ENCODE peak calls at places on chromosome 11, in four cellular contexts. One of them, this sample, is unnamed.

GRCh38 chr11:115330693-115331482 is 173.3 kb downstream of the CADM1 start:
- DNase-seq in ELF-1: no peak
- DNase-seq in NCI-H1105: no peak
- DNase-seq in RWPE1: no peak
- DNase-seq in this sample: no peak

GRCh38 chr11:121452609-121453150 is at the start of gene SORL1-AS1:
- DNase-seq in NCI-H1105: peak
- DNase-seq in RWPE1: peak
- DNase-seq in ELF-1: no peak
- DNase-seq in this sample: no peak

GRCh38 chr11:128432926-128433325 is 154.4 kb downstream of the ETS1 start:
- DNase-seq in RWPE1: no peak
- DNase-seq in NCI-H1105: no peak
- DNase-seq in ELF-1: no peak
- DNase-seq in this sample: no peak

GRCh38 chr11:103659138-103659734 is 377.2 kb upstream of the DDI1 start:
- DNase-seq in ELF-1: peak
- DNase-seq in RWPE1: peak
- DNase-seq in NCI-H1105: no peak
- DNase-seq in this sample: peak

GRCh38 chr11:67254768-67255167 is 11.5 kb upstream of the GRK2 start:
- DNase-seq in ELF-1: no peak
- DNase-seq in NCI-H1105: no peak
- DNase-seq in RWPE1: no peak
- DNase-seq in this sample: no peak

GRCh38 chr11:110000858-110001257 is 92.3 kb upstream of the ZC3H12C start:
- DNase-seq in RWPE1: no peak
- DNase-seq in ELF-1: no peak
- DNase-seq in NCI-H1105: no peak
- DNase-seq in this sample: no peak

GRCh38 chr11:34866375-34866774 is 49.8 kb downstream of the APIP start:
- DNase-seq in NCI-H1105: no peak
- DNase-seq in ELF-1: no peak
- DNase-seq in RWPE1: no peak
- DNase-seq in this sample: no peak

GRCh38 chr11:111540114-111540920 is at the start of gene LAYN:
- DNase-seq in ELF-1: peak
- DNase-seq in RWPE1: no peak
- DNase-seq in NCI-H1105: peak
- DNase-seq in this sample: peak

GRCh38 chr11:114317738-114318137 is 21.5 kb downstream of the NNMT start:
- DNase-seq in ELF-1: peak
- DNase-seq in RWPE1: no peak
- DNase-seq in NCI-H1105: no peak
- DNase-seq in this sample: peak

GRCh38 chr11:100741866-100742625 is 55.0 kb downstream of the ARHGAP42 start:
- DNase-seq in NCI-H1105: no peak
- DNase-seq in RWPE1: no peak
- DNase-seq in ELF-1: no peak
- DNase-seq in this sample: no peak

GRCh38 chr11:118625036-118625690 is 17.7 kb downstream of the PHLDB1 start:
- DNase-seq in ELF-1: no peak
- DNase-seq in RWPE1: no peak
- DNase-seq in NCI-H1105: peak
- DNase-seq in this sample: no peak

GRCh38 chr11:83545911-83546310 is 259.7 kb upstream of the CCDC90B start:
- DNase-seq in NCI-H1105: no peak
- DNase-seq in ELF-1: no peak
- DNase-seq in RWPE1: no peak
- DNase-seq in this sample: no peak

GRCh38 chr11:18633256-18634139 is 644 bp downstream of the SPTY2D1 start:
- DNase-seq in RWPE1: no peak
- DNase-seq in NCI-H1105: no peak
- DNase-seq in ELF-1: no peak
- DNase-seq in this sample: peak

GRCh38 chr11:117907276-117908110 is 21.7 kb downstream of the TMPRSS13 start:
- DNase-seq in RWPE1: peak
- DNase-seq in NCI-H1105: peak
- DNase-seq in ELF-1: peak
- DNase-seq in this sample: peak

GRCh38 chr11:82790723-82791487 is 57.2 kb upstream of the FAM181B start:
- DNase-seq in NCI-H1105: peak
- DNase-seq in ELF-1: no peak
- DNase-seq in RWPE1: no peak
- DNase-seq in this sample: peak

GRCh38 chr11:22626573-22627239 is 1.1 kb upstream of the FANCF start:
- DNase-seq in RWPE1: no peak
- DNase-seq in ELF-1: no peak
- DNase-seq in NCI-H1105: no peak
- DNase-seq in this sample: no peak

GRCh38 chr11:6418958-6419611 is at the start of gene APBB1:
- DNase-seq in NCI-H1105: peak
- DNase-seq in ELF-1: peak
- DNase-seq in RWPE1: peak
- DNase-seq in this sample: no peak

GRCh38 chr11:61279934-61280656 is 15.0 kb downstream of the VWCE start:
- DNase-seq in ELF-1: no peak
- DNase-seq in RWPE1: peak
- DNase-seq in NCI-H1105: no peak
- DNase-seq in this sample: peak

GRCh38 chr11:126129681-126130671 is 67.3 kb upstream of the CDON start:
- DNase-seq in NCI-H1105: no peak
- DNase-seq in RWPE1: no peak
- DNase-seq in ELF-1: peak
- DNase-seq in this sample: peak

GRCh38 chr11:129778877-129779276 is 36.8 kb upstream of the TMEM45B start:
- DNase-seq in ELF-1: no peak
- DNase-seq in NCI-H1105: no peak
- DNase-seq in RWPE1: no peak
- DNase-seq in this sample: no peak

GRCh38 chr11:19961225-19961624 is 199.1 kb downstream of the DBX1 start:
- DNase-seq in RWPE1: no peak
- DNase-seq in NCI-H1105: no peak
- DNase-seq in ELF-1: no peak
- DNase-seq in this sample: no peak

This sample was measured in endodermal cell.